ENCODE peak calls at places on chromosomes 3 and 15, in ten cellular contexts. One of them, this sample, is unnamed.
A peak's percentile ranks its signal among the peaks of the same experiment; 100 is the strongest.

GRCh38 chr15:44219073-44219472 is 24.0 kb upstream of the FRMD5 start:
- DNase-seq in uterus: no peak
- DNase-seq in body of pancreas: no peak
- DNase-seq in endothelial cell of umbilical vein: no peak
- DNase-seq in tibial nerve: no peak
- DNase-seq in breast epithelium: no peak
- DNase-seq in HepG2: no peak
- DNase-seq in ovary: no peak
- DNase-seq in heart left ventricle: no peak
- DNase-seq in A549: no peak
- DNase-seq in this sample: no peak

GRCh38 chr3:35602395-35602936 is 36.9 kb upstream of the ARPP21 start:
- DNase-seq in A549: no peak
- DNase-seq in tibial nerve: no peak
- DNase-seq in heart left ventricle: no peak
- DNase-seq in ovary: no peak
- DNase-seq in HepG2: no peak
- DNase-seq in breast epithelium: no peak
- DNase-seq in body of pancreas: no peak
- DNase-seq in endothelial cell of umbilical vein: no peak
- DNase-seq in uterus: no peak
- DNase-seq in this sample: no peak

GRCh38 chr3:192915306-192915705 is 2.4 kb downstream of the MB21D2 start:
- DNase-seq in breast epithelium: no peak
- DNase-seq in uterus: no peak
- DNase-seq in heart left ventricle: no peak
- DNase-seq in body of pancreas: no peak
- DNase-seq in tibial nerve: no peak
- DNase-seq in endothelial cell of umbilical vein: peak; percentile 32
- DNase-seq in ovary: no peak
- DNase-seq in A549: no peak
- DNase-seq in HepG2: peak; percentile 41
- DNase-seq in this sample: no peak

GRCh38 chr3:154151969-154152368 is 30.8 kb downstream of the ARHGEF26 start:
- DNase-seq in endothelial cell of umbilical vein: peak; percentile 11
- DNase-seq in tibial nerve: no peak
- DNase-seq in ovary: no peak
- DNase-seq in body of pancreas: no peak
- DNase-seq in uterus: no peak
- DNase-seq in breast epithelium: no peak
- DNase-seq in HepG2: no peak
- DNase-seq in heart left ventricle: no peak
- DNase-seq in A549: no peak
- DNase-seq in this sample: no peak

GRCh38 chr15:79872358-79873017 is 24.3 kb downstream of the MTHFS start:
- DNase-seq in ovary: no peak
- DNase-seq in HepG2: no peak
- DNase-seq in breast epithelium: no peak
- DNase-seq in A549: no peak
- DNase-seq in uterus: no peak
- DNase-seq in tibial nerve: no peak
- DNase-seq in endothelial cell of umbilical vein: no peak
- DNase-seq in heart left ventricle: no peak
- DNase-seq in body of pancreas: peak; percentile 32
- DNase-seq in this sample: no peak

GRCh38 chr15:74723754-74724334 is 1.5 kb downstream of the CYP1A1 start:
- DNase-seq in breast epithelium: no peak
- DNase-seq in uterus: no peak
- DNase-seq in tibial nerve: no peak
- DNase-seq in ovary: no peak
- DNase-seq in body of pancreas: peak; percentile 8
- DNase-seq in heart left ventricle: no peak
- DNase-seq in A549: peak; percentile 51
- DNase-seq in endothelial cell of umbilical vein: peak; percentile 62
- DNase-seq in HepG2: peak; percentile 82
- DNase-seq in this sample: no peak

GRCh38 chr3:164748626-164749025 is 329.7 kb downstream of the SI start:
- DNase-seq in ovary: no peak
- DNase-seq in heart left ventricle: no peak
- DNase-seq in uterus: no peak
- DNase-seq in endothelial cell of umbilical vein: no peak
- DNase-seq in breast epithelium: no peak
- DNase-seq in HepG2: no peak
- DNase-seq in tibial nerve: no peak
- DNase-seq in body of pancreas: no peak
- DNase-seq in A549: no peak
- DNase-seq in this sample: no peak

GRCh38 chr3:146705205-146705604 is 100.1 kb upstream of the PLSCR5 start:
- DNase-seq in HepG2: no peak
- DNase-seq in tibial nerve: no peak
- DNase-seq in uterus: no peak
- DNase-seq in endothelial cell of umbilical vein: no peak
- DNase-seq in heart left ventricle: no peak
- DNase-seq in A549: no peak
- DNase-seq in breast epithelium: no peak
- DNase-seq in ovary: no peak
- DNase-seq in body of pancreas: no peak
- DNase-seq in this sample: no peak

GRCh38 chr15:72319985-72320671 is at the start of gene CELF6:
- DNase-seq in ovary: peak; percentile 86
- DNase-seq in body of pancreas: peak; percentile 85
- DNase-seq in tibial nerve: peak; percentile 54
- DNase-seq in A549: peak; percentile 87
- DNase-seq in uterus: peak; percentile 68
- DNase-seq in heart left ventricle: peak; percentile 84
- DNase-seq in HepG2: no peak
- DNase-seq in breast epithelium: peak; percentile 61
- DNase-seq in endothelial cell of umbilical vein: peak; percentile 85
- DNase-seq in this sample: peak; percentile 8

GRCh38 chr3:177657243-177657642 is 460.0 kb upstream of the TBL1XR1 start:
- DNase-seq in breast epithelium: no peak
- DNase-seq in A549: no peak
- DNase-seq in HepG2: no peak
- DNase-seq in endothelial cell of umbilical vein: no peak
- DNase-seq in body of pancreas: no peak
- DNase-seq in ovary: no peak
- DNase-seq in uterus: no peak
- DNase-seq in heart left ventricle: no peak
- DNase-seq in tibial nerve: no peak
- DNase-seq in this sample: no peak

GRCh38 chr3:42685363-42685881 is at the start of gene KLHL40:
- DNase-seq in tibial nerve: no peak
- DNase-seq in heart left ventricle: peak; percentile 37
- DNase-seq in endothelial cell of umbilical vein: no peak
- DNase-seq in ovary: peak; percentile 6
- DNase-seq in A549: no peak
- DNase-seq in body of pancreas: no peak
- DNase-seq in HepG2: no peak
- DNase-seq in uterus: peak; percentile 13
- DNase-seq in breast epithelium: no peak
- DNase-seq in this sample: no peak
- H3K4me3 ChIP-seq in tibial nerve: no peak within 1 kb of the TSS
- H3K4me3 ChIP-seq in heart left ventricle: no peak within 1 kb of the TSS
- H3K4me3 ChIP-seq in endothelial cell of umbilical vein: no peak within 1 kb of the TSS
- H3K4me3 ChIP-seq in ovary: no peak within 1 kb of the TSS
- H3K4me3 ChIP-seq in A549: no peak within 1 kb of the TSS
- H3K4me3 ChIP-seq in body of pancreas: no peak within 1 kb of the TSS
- H3K4me3 ChIP-seq in HepG2: no peak within 1 kb of the TSS
- H3K4me3 ChIP-seq in uterus: no peak within 1 kb of the TSS
- H3K4me3 ChIP-seq in breast epithelium: peak within 1 kb of the TSS; percentile 10
- H3K4me3 ChIP-seq in this sample: peak within 1 kb of the TSS; percentile 19

GRCh38 chr15:39580630-39581500 is at the start of gene THBS1:
- DNase-seq in body of pancreas: peak; percentile 83
- DNase-seq in heart left ventricle: peak; percentile 93
- DNase-seq in breast epithelium: peak; percentile 82
- DNase-seq in A549: peak; percentile 57
- DNase-seq in ovary: peak; percentile 94
- DNase-seq in endothelial cell of umbilical vein: peak; percentile 98
- DNase-seq in uterus: peak; percentile 94
- DNase-seq in HepG2: peak; percentile 81
- DNase-seq in tibial nerve: peak; percentile 81
- DNase-seq in this sample: peak; percentile 19
- TF ChIP-seq POLR2A in body of pancreas: peak; percentile 92
- TF ChIP-seq POLR2A in heart left ventricle: no peak
- TF ChIP-seq POLR2A in breast epithelium: peak; percentile 88
- TF ChIP-seq POLR2A in A549: peak; percentile 98
- TF ChIP-seq POLR2A in ovary: peak; percentile 93
- TF ChIP-seq POLR2A in endothelial cell of umbilical vein: peak; percentile 100
- TF ChIP-seq POLR2A in uterus: peak; percentile 97
- TF ChIP-seq POLR2A in HepG2: peak; percentile 98
- TF ChIP-seq POLR2A in tibial nerve: peak; percentile 91
- TF ChIP-seq POLR2A in this sample: no peak

GRCh38 chr3:189144645-189145044 is 27.1 kb upstream of the TPRG1 start:
- DNase-seq in uterus: no peak
- DNase-seq in HepG2: no peak
- DNase-seq in tibial nerve: peak; percentile 26
- DNase-seq in ovary: no peak
- DNase-seq in breast epithelium: no peak
- DNase-seq in A549: no peak
- DNase-seq in heart left ventricle: no peak
- DNase-seq in body of pancreas: peak; percentile 22
- DNase-seq in endothelial cell of umbilical vein: peak; percentile 4
- DNase-seq in this sample: no peak
- TF ChIP-seq CTCF in uterus: peak; percentile 57
- TF ChIP-seq CTCF in HepG2: peak; percentile 51
- TF ChIP-seq CTCF in tibial nerve: no peak
- TF ChIP-seq CTCF in ovary: peak; percentile 46
- TF ChIP-seq CTCF in breast epithelium: peak; percentile 43
- TF ChIP-seq CTCF in A549: peak; percentile 35
- TF ChIP-seq CTCF in heart left ventricle: peak; percentile 31
- TF ChIP-seq CTCF in body of pancreas: no peak
- TF ChIP-seq CTCF in endothelial cell of umbilical vein: no peak
- TF ChIP-seq CTCF in this sample: no peak

GRCh38 chr3:32120480-32120879 is 14.1 kb downstream of the GPD1L start:
- DNase-seq in uterus: no peak
- DNase-seq in HepG2: no peak
- DNase-seq in body of pancreas: no peak
- DNase-seq in endothelial cell of umbilical vein: no peak
- DNase-seq in ovary: no peak
- DNase-seq in heart left ventricle: no peak
- DNase-seq in breast epithelium: no peak
- DNase-seq in A549: no peak
- DNase-seq in tibial nerve: no peak
- DNase-seq in this sample: no peak
- H3K4me3 ChIP-seq in uterus: no peak overlapping the region
- H3K4me3 ChIP-seq in HepG2: no peak overlapping the region
- H3K4me3 ChIP-seq in body of pancreas: no peak overlapping the region
- H3K4me3 ChIP-seq in endothelial cell of umbilical vein: no peak overlapping the region
- H3K4me3 ChIP-seq in ovary: no peak overlapping the region
- H3K4me3 ChIP-seq in heart left ventricle: no peak overlapping the region
- H3K4me3 ChIP-seq in breast epithelium: no peak overlapping the region
- H3K4me3 ChIP-seq in A549: no peak overlapping the region
- H3K4me3 ChIP-seq in tibial nerve: no peak overlapping the region
- H3K4me3 ChIP-seq in this sample: no peak overlapping the region

GRCh38 chr3:66380200-66380932 is 120.5 kb downstream of the LRIG1 start:
- DNase-seq in HepG2: no peak
- DNase-seq in tibial nerve: no peak
- DNase-seq in ovary: no peak
- DNase-seq in breast epithelium: no peak
- DNase-seq in body of pancreas: no peak
- DNase-seq in heart left ventricle: no peak
- DNase-seq in endothelial cell of umbilical vein: no peak
- DNase-seq in uterus: no peak
- DNase-seq in A549: no peak
- DNase-seq in this sample: no peak
- TF ChIP-seq POLR2A in HepG2: no peak
- TF ChIP-seq POLR2A in tibial nerve: no peak
- TF ChIP-seq POLR2A in ovary: no peak
- TF ChIP-seq POLR2A in breast epithelium: no peak
- TF ChIP-seq POLR2A in body of pancreas: no peak
- TF ChIP-seq POLR2A in heart left ventricle: no peak
- TF ChIP-seq POLR2A in endothelial cell of umbilical vein: no peak
- TF ChIP-seq POLR2A in uterus: no peak
- TF ChIP-seq POLR2A in A549: no peak
- TF ChIP-seq POLR2A in this sample: no peak

GRCh38 chr3:193948459-193948858 is 187.5 kb upstream of the HES1 start:
- DNase-seq in endothelial cell of umbilical vein: no peak
- DNase-seq in tibial nerve: no peak
- DNase-seq in uterus: no peak
- DNase-seq in body of pancreas: no peak
- DNase-seq in heart left ventricle: no peak
- DNase-seq in HepG2: no peak
- DNase-seq in breast epithelium: no peak
- DNase-seq in A549: no peak
- DNase-seq in ovary: no peak
- DNase-seq in this sample: no peak
- TF ChIP-seq CTCF in endothelial cell of umbilical vein: no peak
- TF ChIP-seq CTCF in tibial nerve: no peak
- TF ChIP-seq CTCF in uterus: no peak
- TF ChIP-seq CTCF in body of pancreas: no peak
- TF ChIP-seq CTCF in heart left ventricle: no peak
- TF ChIP-seq CTCF in HepG2: no peak
- TF ChIP-seq CTCF in breast epithelium: no peak
- TF ChIP-seq CTCF in A549: no peak
- TF ChIP-seq CTCF in ovary: no peak
- TF ChIP-seq CTCF in this sample: no peak

GRCh38 chr3:183514048-183514447 is 41.5 kb downstream of the KLHL6 start:
- DNase-seq in endothelial cell of umbilical vein: no peak
- DNase-seq in A549: no peak
- DNase-seq in body of pancreas: no peak
- DNase-seq in heart left ventricle: no peak
- DNase-seq in tibial nerve: no peak
- DNase-seq in ovary: no peak
- DNase-seq in uterus: no peak
- DNase-seq in breast epithelium: no peak
- DNase-seq in HepG2: no peak
- DNase-seq in this sample: no peak
- H3K4me3 ChIP-seq in endothelial cell of umbilical vein: no peak overlapping the region
- H3K4me3 ChIP-seq in A549: no peak overlapping the region
- H3K4me3 ChIP-seq in body of pancreas: no peak overlapping the region
- H3K4me3 ChIP-seq in heart left ventricle: no peak overlapping the region
- H3K4me3 ChIP-seq in tibial nerve: no peak overlapping the region
- H3K4me3 ChIP-seq in ovary: no peak overlapping the region
- H3K4me3 ChIP-seq in uterus: no peak overlapping the region
- H3K4me3 ChIP-seq in breast epithelium: no peak overlapping the region
- H3K4me3 ChIP-seq in HepG2: no peak overlapping the region
- H3K4me3 ChIP-seq in this sample: no peak overlapping the region

GRCh38 chr3:125496701-125497100 is 23.3 kb downstream of the SNX4 start:
- DNase-seq in HepG2: no peak
- DNase-seq in uterus: no peak
- DNase-seq in breast epithelium: no peak
- DNase-seq in ovary: no peak
- DNase-seq in endothelial cell of umbilical vein: no peak
- DNase-seq in heart left ventricle: no peak
- DNase-seq in A549: no peak
- DNase-seq in tibial nerve: no peak
- DNase-seq in body of pancreas: no peak
- DNase-seq in this sample: no peak
- TF ChIP-seq POLR2A in HepG2: no peak
- TF ChIP-seq POLR2A in uterus: no peak
- TF ChIP-seq POLR2A in breast epithelium: no peak
- TF ChIP-seq POLR2A in ovary: no peak
- TF ChIP-seq POLR2A in endothelial cell of umbilical vein: no peak
- TF ChIP-seq POLR2A in heart left ventricle: no peak
- TF ChIP-seq POLR2A in A549: no peak
- TF ChIP-seq POLR2A in tibial nerve: no peak
- TF ChIP-seq POLR2A in body of pancreas: no peak
- TF ChIP-seq POLR2A in this sample: no peak